ENCODE peak calls at places on chromosomes 12 and 14, in eight cellular contexts. X, R, M, C, A, Z, Q and D are unnamed samples.

GRCh38 chr12:46134852-46135251 is 134.0 kb downstream of the SLC38A1 start:
- DNase-seq in X (no peak), R (no peak), M (no peak), C (no peak), A (no peak), Z (no peak), Q (no peak), D (no peak)

GRCh38 chr12:56061982-56062381 is 18.0 kb upstream of the ERBB3 start:
- DNase-seq in X (no peak), R (no peak), M (no peak), C (no peak), A (no peak), Z (no peak), Q (no peak), D (no peak)

GRCh38 chr12:7017870-7018349 is 366 bp downstream of the LPCAT3 start:
- DNase-seq in X (no peak), R (peak; percentile 49), M (no peak), C (no peak), A (no peak), Z (no peak), Q (no peak), D (no peak)

GRCh38 chr12:102120886-102121285 is 903 bp downstream of the PARPBP start:
- DNase-seq in X (no peak), R (peak; percentile 14), M (no peak), C (no peak), A (no peak), Z (peak; percentile 23), Q (no peak), D (no peak)

GRCh38 chr12:89821901-89822300 is 113.3 kb upstream of the ATP2B1 start:
- DNase-seq in X (no peak), R (no peak), M (no peak), C (no peak), A (no peak), Z (no peak), Q (no peak), D (no peak)

GRCh38 chr12:14547571-14547970 is 20.1 kb downstream of the PLBD1 start:
- DNase-seq in X (no peak), R (no peak), M (no peak), C (no peak), A (no peak), Z (no peak), Q (no peak), D (no peak)

GRCh38 chr12:29581641-29582040 is 84.2 kb upstream of the OVCH1 start:
- DNase-seq in X (no peak), R (no peak), M (no peak), C (no peak), A (no peak), Z (no peak), Q (no peak), D (no peak)

GRCh38 chr12:94589591-94590001 is 60.8 kb downstream of the TMCC3 start:
- DNase-seq in X (no peak), R (no peak), M (no peak), C (no peak), A (no peak), Z (no peak), Q (no peak), D (no peak)

GRCh38 chr14:99604766-99605298 is 825 bp upstream of the CCDC85C start:
- DNase-seq in X (no peak), R (peak; percentile 48), M (no peak), C (no peak), A (peak; percentile 81), Z (peak; percentile 75), Q (no peak), D (no peak)

GRCh38 chr12:98485792-98486347 is 29.5 kb upstream of the TMPO start:
- DNase-seq in X (no peak), R (no peak), M (no peak), C (no peak), A (no peak), Z (no peak), Q (no peak), D (no peak)

GRCh38 chr14:105384605-105385321 is 13.6 kb upstream of the TEX22 start:
- DNase-seq in X (no peak), R (no peak), M (no peak), C (no peak), A (no peak), Z (no peak), Q (no peak), D (no peak)

GRCh38 chr12:121781751-121782615 is 11.5 kb downstream of the RHOF start:
- DNase-seq in X (peak; percentile 46), R (peak; percentile 79), M (no peak), C (no peak), A (no peak), Z (no peak), Q (no peak), D (peak; percentile 66)

GRCh38 chr12:27828196-27828595 is 48.2 kb upstream of the MANSC4 start:
- DNase-seq in X (no peak), R (no peak), M (no peak), C (no peak), A (no peak), Z (no peak), Q (no peak), D (no peak)

GRCh38 chr14:52875707-52876106 is 75.1 kb downstream of the FERMT2 start:
- DNase-seq in X (no peak), R (no peak), M (no peak), C (no peak), A (no peak), Z (no peak), Q (no peak), D (no peak)

GRCh38 chr12:92059976-92060375 is 85.7 kb downstream of the BTG1 start:
- DNase-seq in X (no peak), R (no peak), M (no peak), C (no peak), A (no peak), Z (no peak), Q (no peak), D (no peak)

GRCh38 chr12:9727813-9728212 is 5.1 kb downstream of the CLECL1 start:
- DNase-seq in X (no peak), R (no peak), M (no peak), C (no peak), A (no peak), Z (no peak), Q (no peak), D (no peak)

GRCh38 chr14:72608391-72609204 is 285.3 kb downstream of the DPF3 start:
- DNase-seq in X (no peak), R (no peak), M (no peak), C (no peak), A (peak; percentile 27), Z (peak; percentile 49), Q (no peak), D (no peak)

GRCh38 chr12:43238281-43238680 is 313.7 kb downstream of the ADAMTS20 start:
- DNase-seq in X (no peak), R (no peak), M (no peak), C (no peak), A (no peak), Z (no peak), Q (no peak), D (no peak)

GRCh38 chr12:109728921-109729836 is 15.6 kb downstream of the FAM222A start:
- DNase-seq in X (no peak), R (no peak), M (peak; percentile 70), C (no peak), A (no peak), Z (no peak), Q (no peak), D (no peak)

GRCh38 chr14:105526781-105527380 is 498 bp downstream of the TMEM121 start:
- DNase-seq in X (no peak), R (peak; percentile 36), M (no peak), C (no peak), A (no peak), Z (peak; percentile 9), Q (no peak), D (no peak)

GRCh38 chr14:57863471-57863870 is 2.4 kb downstream of the SLC35F4 start:
- DNase-seq in X (no peak), R (no peak), M (no peak), C (no peak), A (no peak), Z (no peak), Q (no peak), D (no peak)

GRCh38 chr12:120260607-120261006 is 4.9 kb downstream of the PXN start:
- DNase-seq in X (no peak), R (no peak), M (no peak), C (no peak), A (no peak), Z (no peak), Q (no peak), D (no peak)

GRCh38 chr14:63960926-63961567 is 108.2 kb downstream of the SYNE2 start:
- DNase-seq in X (no peak), R (no peak), M (no peak), C (no peak), A (no peak), Z (no peak), Q (no peak), D (no peak)

GRCh38 chr12:31370645-31371620 is 45.0 kb upstream of the SINHCAF start:
- DNase-seq in X (no peak), R (no peak), M (no peak), C (no peak), A (no peak), Z (peak; percentile 77), Q (no peak), D (no peak)

GRCh38 chr12:49055978-49056754 is 4.4 kb downstream of the KMT2D start:
- DNase-seq in X (peak; percentile 44), R (peak; percentile 59), M (no peak), C (no peak), A (no peak), Z (peak; percentile 68), Q (peak; percentile 22), D (peak; percentile 45)

GRCh38 chr12:124000111-124000510 is 27.1 kb downstream of the ZNF664 start:
- DNase-seq in X (no peak), R (no peak), M (no peak), C (no peak), A (no peak), Z (no peak), Q (no peak), D (no peak)